ENCODE peak calls at places on chromosome 13, in nine cellular contexts. A is T-helper 17 cell, J is HTR-8/SVneo, G is hippocampal formation, L is left cardiac atrium, Q is DMS153, W is prostate gland, N is heart left ventricle, I is bronchial epithelial cell. B is an unnamed sample.

GRCh38 chr13:111661776-111662175 is 341.3 kb downstream of the TEX29 start:
- DNase-seq in A (no peak), J (no peak), G (no peak), L (no peak), Q (no peak), W (no peak), N (no peak), I (no peak), B (no peak)

GRCh38 chr13:60788156-60788829 is 391.3 kb downstream of the TDRD3 start:
- DNase-seq in A (no peak), J (no peak), G (no peak), L (peak; percentile 37), Q (no peak), W (no peak), N (no peak), I (peak; percentile 96), B (no peak)

GRCh38 chr13:76696370-76696769 is 189.8 kb downstream of the KCTD12 start:
- DNase-seq in A (no peak), J (no peak), G (no peak), L (no peak), Q (no peak), W (no peak), N (no peak), I (no peak), B (no peak)

GRCh38 chr13:48281556-48281955 is 22.0 kb upstream of the RB1 start:
- DNase-seq in A (no peak), J (no peak), G (no peak), L (no peak), Q (no peak), W (no peak), N (no peak), I (no peak), B (no peak)

GRCh38 chr13:22235285-22235949 is 564.5 kb downstream of the FGF9 start:
- DNase-seq in A (no peak), J (no peak), G (no peak), L (no peak), Q (no peak), W (no peak), N (no peak), I (peak; percentile 12), B (no peak)

GRCh38 chr13:113140677-113141590 is 17.5 kb upstream of the PROZ start:
- DNase-seq in A (no peak), J (no peak), G (no peak), L (no peak), Q (no peak), W (peak; percentile 53), N (peak; percentile 56), I (no peak), B (no peak)

GRCh38 chr13:89733686-89734085 is 1613.8 kb upstream of the MIR17HG start:
- DNase-seq in A (no peak), J (no peak), G (no peak), L (no peak), Q (no peak), W (no peak), N (no peak), I (no peak), B (no peak)

GRCh38 chr13:37175996-37176395 is 70.5 kb upstream of the CSNK1A1L start:
- DNase-seq in A (no peak), J (no peak), G (no peak), L (no peak), Q (no peak), W (no peak), N (no peak), I (peak; percentile 74), B (no peak)

GRCh38 chr13:106318941-106319411 is 216.5 kb downstream of the EFNB2 start:
- DNase-seq in A (no peak), J (peak; percentile 55), G (no peak), L (no peak), Q (no peak), W (no peak), N (no peak), I (peak; percentile 99), B (peak; percentile 67)

GRCh38 chr13:67258482-67258881 is 28.3 kb upstream of the PCDH9 start:
- DNase-seq in A (no peak), J (no peak), G (no peak), L (no peak), Q (no peak), W (no peak), N (no peak), I (no peak), B (no peak)

GRCh38 chr13:44206429-44206828 is 167.2 kb upstream of the SERP2 start:
- DNase-seq in A (no peak), J (no peak), G (no peak), L (no peak), Q (no peak), W (no peak), N (no peak), I (no peak), B (no peak)

GRCh38 chr13:35964764-35965163 is 166.4 kb downstream of the DCLK1 start:
- DNase-seq in A (no peak), J (no peak), G (no peak), L (no peak), Q (no peak), W (peak; percentile 24), N (no peak), I (peak; percentile 16), B (no peak)

GRCh38 chr13:114115191-114115671 is 17.2 kb downstream of the RASA3 start:
- DNase-seq in A (peak; percentile 3), J (peak; percentile 39), G (no peak), L (peak; percentile 52), Q (no peak), W (no peak), N (no peak), I (peak; percentile 75), B (peak; percentile 93)

B was measured in RCC 7860.